ENCODE peak calls at places on chromosome 5, in five cellular contexts. T, O, Z, P and G are unnamed samples.

GRCh38 chr5:127386557-127386956 is 96.0 kb downstream of the MEGF10 start:
- DNase-seq in T (no peak), O (no peak), Z (peak), P (no peak), G (no peak)

GRCh38 chr5:145887976-145888574 is 15.3 kb upstream of the GRXCR2 start:
- DNase-seq in T (no peak), O (no peak), Z (peak), P (peak), G (peak)

GRCh38 chr5:106959447-106959846 is 711.3 kb downstream of the EFNA5 start:
- DNase-seq in T (no peak), O (no peak), Z (no peak), P (peak), G (peak)

GRCh38 chr5:135695656-135696055 is 116.9 kb upstream of the CXCL14 start:
- DNase-seq in T (no peak), O (no peak), Z (no peak), P (no peak), G (no peak)

GRCh38 chr5:84450617-84451414 is 66.1 kb upstream of the EDIL3 start:
- DNase-seq in T (no peak), O (no peak), Z (no peak), P (no peak), G (no peak)

GRCh38 chr5:160311491-160312138 is 749 bp downstream of the CCNJL start:
- DNase-seq in T (no peak), O (no peak), Z (no peak), P (no peak), G (no peak)

GRCh38 chr5:149283611-149284480 is 12.2 kb downstream of the AFAP1L1 start:
- DNase-seq in T (no peak), O (no peak), Z (no peak), P (no peak), G (no peak)

GRCh38 chr5:172959824-172960799 is 888 bp downstream of the RPL26L1 start:
- DNase-seq in T (no peak), O (no peak), Z (no peak), P (no peak), G (no peak)

GRCh38 chr5:89043676-89044075 is 160.7 kb upstream of the MEF2C start:
- DNase-seq in T (no peak), O (no peak), Z (peak), P (no peak), G (no peak)

GRCh38 chr5:113378960-113379541 is 55.7 kb downstream of the TSSK1B start:
- DNase-seq in T (no peak), O (no peak), Z (peak), P (peak), G (peak)

GRCh38 chr5:170249360-170249759 is 16.6 kb downstream of the C5orf58 start:
- DNase-seq in T (no peak), O (no peak), Z (no peak), P (no peak), G (no peak)
- H3K27ac ChIP-seq in T (no peak), O (no peak), Z (no peak), P (no peak), G (no peak)

GRCh38 chr5:143274952-143275351 is 128.5 kb downstream of the NR3C1 start:
- DNase-seq in T (no peak), O (no peak), Z (no peak), P (no peak), G (no peak)
- TF ChIP-seq POLR2A in T (no peak), O (no peak), Z (no peak), P (no peak), G (no peak)

DNA sequence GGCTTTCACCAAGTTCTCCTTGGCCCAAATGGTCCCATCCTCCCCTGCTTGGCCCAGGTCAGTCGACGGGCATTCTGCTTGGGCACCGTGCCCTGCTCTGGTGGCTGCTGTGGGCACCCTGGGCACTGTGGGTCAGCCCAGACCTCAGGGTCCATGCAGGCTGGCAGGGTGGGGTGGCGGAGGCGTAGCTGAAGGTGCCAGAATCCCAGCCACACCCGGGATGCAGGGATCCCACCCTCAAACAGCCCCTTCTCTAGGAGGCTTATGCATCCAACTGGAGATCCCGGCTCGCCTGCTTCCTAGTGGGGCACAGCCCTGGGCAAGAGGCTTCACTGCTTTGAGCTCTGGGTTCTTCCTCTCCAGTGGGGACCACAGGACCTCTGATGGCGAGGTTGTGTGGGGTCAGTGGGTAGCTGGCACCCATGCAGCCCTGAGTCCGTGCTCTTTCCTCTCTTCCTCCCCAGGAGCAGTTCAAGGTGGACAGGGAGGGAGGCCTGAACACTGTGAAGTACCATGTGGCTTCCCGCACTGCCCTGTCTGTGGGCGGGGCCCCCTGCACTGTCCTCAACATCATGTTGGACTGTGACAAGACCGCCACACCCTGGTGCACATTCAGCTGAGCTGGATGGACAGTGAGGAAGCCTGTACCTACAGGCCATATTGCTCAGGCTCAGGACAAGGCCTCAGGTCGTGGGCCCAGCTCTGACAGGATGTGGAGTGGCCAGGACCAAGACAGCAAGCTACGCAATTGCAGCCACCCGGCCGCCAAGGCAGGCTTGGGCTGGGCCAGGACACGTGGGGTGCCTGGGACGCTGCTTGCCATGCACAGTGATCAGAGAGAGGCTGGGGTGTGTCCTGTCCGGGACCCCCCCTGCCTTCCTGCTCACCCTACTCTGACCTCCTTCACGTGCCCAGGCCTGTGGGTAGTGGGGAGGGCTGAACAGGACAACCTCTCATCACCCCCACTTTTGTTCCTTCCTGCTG is 9.4 kb downstream of the B4GALT7 start:
- DNase-seq in T (no peak), O (no peak), Z (no peak), P (no peak), G (no peak)
- TF ChIP-seq POLR2AphosphoS5 in T (no peak), O (no peak), Z (no peak), P (no peak), G (peak)

GRCh38 chr5:132203916-132204315 is 23.7 kb downstream of the P4HA2 start:
- DNase-seq in T (no peak), O (no peak), Z (no peak), P (no peak), G (no peak)
- H3K27ac ChIP-seq in T (no peak), O (no peak), Z (no peak), P (no peak), G (no peak)

DNA sequence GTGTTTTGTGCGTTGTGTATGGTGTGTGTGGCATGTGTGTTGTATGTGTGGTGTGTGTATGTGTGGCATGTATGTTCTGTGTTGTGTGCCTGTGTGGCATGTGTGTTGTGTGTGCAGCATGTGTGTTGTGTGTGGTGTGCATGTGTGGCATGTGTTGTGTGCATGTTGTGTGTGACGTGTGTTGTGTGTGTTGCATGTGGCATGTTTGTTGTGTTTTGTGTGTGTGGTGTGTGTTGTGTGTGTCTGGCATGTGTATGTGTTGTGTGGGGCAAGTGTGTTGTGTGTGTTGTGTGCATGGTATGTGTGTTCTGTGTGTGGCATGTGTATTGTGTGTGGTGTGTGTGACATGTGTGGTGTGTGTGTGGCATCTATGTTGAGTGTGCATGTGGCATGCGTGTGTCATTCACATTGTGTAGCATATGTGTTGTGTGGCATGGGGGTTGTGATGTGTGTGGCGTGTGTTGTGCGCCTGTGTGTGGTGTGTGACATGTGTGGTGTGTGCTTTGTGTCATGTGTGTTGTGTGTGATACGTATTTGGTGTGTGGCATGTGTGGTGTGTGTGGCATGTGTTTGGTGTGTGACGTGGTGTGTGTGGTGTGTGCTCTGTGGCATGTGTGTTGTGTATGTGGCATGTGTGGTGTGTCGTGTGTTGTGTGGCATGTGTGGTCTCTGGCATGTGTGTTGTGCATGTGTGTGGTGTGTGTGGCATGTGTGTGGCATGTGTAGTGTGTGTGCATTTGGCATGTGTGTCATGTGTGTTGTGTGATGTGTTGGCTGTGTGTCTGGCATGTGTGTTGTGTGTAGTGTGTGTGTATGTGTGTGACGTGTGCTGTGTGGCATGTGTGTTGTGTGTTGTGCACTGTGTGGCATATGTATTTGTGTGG is 46.6 kb upstream of the IRX4 start:
- DNase-seq in T (no peak), O (no peak), Z (no peak), P (no peak), G (no peak)
- TF ChIP-seq POLR2A in T (no peak), O (no peak), Z (no peak), P (no peak), G (no peak)